ENCODE peak calls at places on chromosomes 12 and 14, in five cellular contexts. One of them, this sample, is unnamed.

GRCh38 chr12:62873116-62873825 is 61.7 kb downstream of the PPM1H start:
- DNase-seq in K562: no peak
- DNase-seq in tibial artery: no peak
- DNase-seq in left ventricle myocardium inferior: no peak
- DNase-seq in IMR-90: no peak
- DNase-seq in this sample: no peak

GRCh38 chr14:79802096-79802495 is 409.2 kb downstream of the DIO2 start:
- DNase-seq in K562: no peak
- DNase-seq in tibial artery: no peak
- DNase-seq in left ventricle myocardium inferior: no peak
- DNase-seq in IMR-90: no peak
- DNase-seq in this sample: no peak

GRCh38 chr12:92068441-92068840 is 77.2 kb downstream of the BTG1 start:
- DNase-seq in K562: no peak
- DNase-seq in tibial artery: no peak
- DNase-seq in left ventricle myocardium inferior: no peak
- DNase-seq in IMR-90: no peak
- DNase-seq in this sample: no peak

GRCh38 chr12:48988030-48988649 is 10.0 kb downstream of the WNT1 start:
- DNase-seq in K562: peak; percentile 80
- DNase-seq in tibial artery: no peak
- DNase-seq in left ventricle myocardium inferior: no peak
- DNase-seq in IMR-90: peak; percentile 37
- DNase-seq in this sample: peak; percentile 78

GRCh38 chr14:93986972-93987371 is 10.1 kb upstream of the CCDC197 start:
- DNase-seq in K562: no peak
- DNase-seq in tibial artery: no peak
- DNase-seq in left ventricle myocardium inferior: peak; percentile 69
- DNase-seq in IMR-90: no peak
- DNase-seq in this sample: peak; percentile 43

GRCh38 chr12:12819752-12820311 is 6.7 kb downstream of the DDX47 start:
- DNase-seq in K562: no peak
- DNase-seq in tibial artery: no peak
- DNase-seq in left ventricle myocardium inferior: no peak
- DNase-seq in IMR-90: peak; percentile 96
- DNase-seq in this sample: peak; percentile 65

GRCh38 chr12:89470741-89471504 is 53.7 kb downstream of the GALNT4 start:
- DNase-seq in K562: peak; percentile 44
- DNase-seq in tibial artery: no peak
- DNase-seq in left ventricle myocardium inferior: no peak
- DNase-seq in IMR-90: peak; percentile 68
- DNase-seq in this sample: peak; percentile 64

GRCh38 chr12:104387190-104387589 is 69.6 kb upstream of the CHST11 start:
- DNase-seq in K562: peak; percentile 37
- DNase-seq in tibial artery: no peak
- DNase-seq in left ventricle myocardium inferior: no peak
- DNase-seq in IMR-90: peak; percentile 20
- DNase-seq in this sample: peak; percentile 57

GRCh38 chr12:112564160-112564559 is 145.4 kb downstream of the PTPN11 start:
- DNase-seq in K562: peak; percentile 21
- DNase-seq in tibial artery: no peak
- DNase-seq in left ventricle myocardium inferior: no peak
- DNase-seq in IMR-90: no peak
- DNase-seq in this sample: no peak

GRCh38 chr14:76464856-76465255 is 88.9 kb downstream of the ESRRB start:
- DNase-seq in K562: no peak
- DNase-seq in tibial artery: no peak
- DNase-seq in left ventricle myocardium inferior: no peak
- DNase-seq in IMR-90: no peak
- DNase-seq in this sample: no peak

GRCh38 chr14:103118019-103118662 is 5.1 kb upstream of the TNFAIP2 start:
- DNase-seq in K562: no peak
- DNase-seq in tibial artery: peak; percentile 84
- DNase-seq in left ventricle myocardium inferior: peak; percentile 87
- DNase-seq in IMR-90: peak; percentile 35
- DNase-seq in this sample: peak; percentile 77

GRCh38 chr14:72559227-72559626 is 334.7 kb downstream of the DPF3 start:
- DNase-seq in K562: no peak
- DNase-seq in tibial artery: no peak
- DNase-seq in left ventricle myocardium inferior: no peak
- DNase-seq in IMR-90: no peak
- DNase-seq in this sample: no peak

GRCh38 chr14:67749341-67750110 is 47.8 kb downstream of the RDH12 start:
- DNase-seq in K562: no peak
- DNase-seq in tibial artery: no peak
- DNase-seq in left ventricle myocardium inferior: no peak
- DNase-seq in IMR-90: peak; percentile 7
- DNase-seq in this sample: peak; percentile 13

GRCh38 chr14:97336816-97337215 is 539.6 kb downstream of the VRK1 start:
- DNase-seq in K562: no peak
- DNase-seq in tibial artery: no peak
- DNase-seq in left ventricle myocardium inferior: no peak
- DNase-seq in IMR-90: no peak
- DNase-seq in this sample: no peak

GRCh38 chr14:32470161-32470705 is 141.1 kb downstream of the AKAP6 start:
- DNase-seq in K562: no peak
- DNase-seq in tibial artery: no peak
- DNase-seq in left ventricle myocardium inferior: no peak
- DNase-seq in IMR-90: peak; percentile 54
- DNase-seq in this sample: peak; percentile 59

GRCh38 chr12:72018036-72018435 is 79.4 kb downstream of the TPH2 start:
- DNase-seq in K562: no peak
- DNase-seq in tibial artery: no peak
- DNase-seq in left ventricle myocardium inferior: no peak
- DNase-seq in IMR-90: no peak
- DNase-seq in this sample: no peak

GRCh38 chr12:66740257-66740656 is 61.4 kb upstream of the GRIP1 start:
- DNase-seq in K562: no peak
- DNase-seq in tibial artery: no peak
- DNase-seq in left ventricle myocardium inferior: no peak
- DNase-seq in IMR-90: no peak
- DNase-seq in this sample: no peak

GRCh38 chr14:91361236-91361811 is 56.3 kb downstream of the CCDC88C start:
- DNase-seq in K562: no peak
- DNase-seq in tibial artery: no peak
- DNase-seq in left ventricle myocardium inferior: no peak
- DNase-seq in IMR-90: peak; percentile 34
- DNase-seq in this sample: no peak

GRCh38 chr14:61514006-61514830 is 181.1 kb upstream of the HIF1A start:
- DNase-seq in K562: no peak
- DNase-seq in tibial artery: no peak
- DNase-seq in left ventricle myocardium inferior: no peak
- DNase-seq in IMR-90: peak; percentile 37
- DNase-seq in this sample: peak; percentile 28

GRCh38 chr12:107778383-107779015 is 4.0 kb downstream of the ASCL4 start:
- DNase-seq in K562: no peak
- DNase-seq in tibial artery: no peak
- DNase-seq in left ventricle myocardium inferior: no peak
- DNase-seq in IMR-90: no peak
- DNase-seq in this sample: no peak

GRCh38 chr14:65104791-65105190 is 2.5 kb upstream of the MAX start:
- DNase-seq in K562: no peak
- DNase-seq in tibial artery: no peak
- DNase-seq in left ventricle myocardium inferior: no peak
- DNase-seq in IMR-90: no peak
- DNase-seq in this sample: no peak

GRCh38 chr14:65109357-65109756 is 7.0 kb upstream of the MAX start:
- DNase-seq in K562: no peak
- DNase-seq in tibial artery: no peak
- DNase-seq in left ventricle myocardium inferior: no peak
- DNase-seq in IMR-90: no peak
- DNase-seq in this sample: no peak

GRCh38 chr14:65106316-65106715 is 4.0 kb upstream of the MAX start:
- DNase-seq in K562: no peak
- DNase-seq in tibial artery: no peak
- DNase-seq in left ventricle myocardium inferior: no peak
- DNase-seq in IMR-90: no peak
- DNase-seq in this sample: no peak

GRCh38 chr14:65110525-65110924 is 8.2 kb upstream of the MAX start:
- DNase-seq in K562: no peak
- DNase-seq in tibial artery: no peak
- DNase-seq in left ventricle myocardium inferior: no peak
- DNase-seq in IMR-90: no peak
- DNase-seq in this sample: no peak

GRCh38 chr14:65107200-65107599 is 4.9 kb upstream of the MAX start:
- DNase-seq in K562: peak; percentile 16
- DNase-seq in tibial artery: no peak
- DNase-seq in left ventricle myocardium inferior: no peak
- DNase-seq in IMR-90: no peak
- DNase-seq in this sample: no peak
- H3K4me3 ChIP-seq in K562: no peak overlapping the region
- H3K4me3 ChIP-seq in tibial artery: no peak overlapping the region
- H3K4me3 ChIP-seq in left ventricle myocardium inferior: no peak overlapping the region
- H3K4me3 ChIP-seq in IMR-90: no peak overlapping the region
- H3K4me3 ChIP-seq in this sample: no peak overlapping the region

GRCh38 chr12:7091660-7092228 is 501 bp downstream of the C1R start:
- DNase-seq in K562: no peak
- DNase-seq in tibial artery: no peak
- DNase-seq in left ventricle myocardium inferior: peak; percentile 67
- DNase-seq in IMR-90: no peak
- DNase-seq in this sample: no peak

GRCh38 chr12:7093486-7093885 is 1.2 kb upstream of the C1R start:
- DNase-seq in K562: no peak
- DNase-seq in tibial artery: no peak
- DNase-seq in left ventricle myocardium inferior: no peak
- DNase-seq in IMR-90: no peak
- DNase-seq in this sample: no peak

GRCh38 chr12:7092229-7092985 is at the start of gene C1R:
- DNase-seq in K562: peak; percentile 59
- DNase-seq in tibial artery: peak; percentile 92
- DNase-seq in left ventricle myocardium inferior: peak; percentile 71
- DNase-seq in IMR-90: peak; percentile 92
- DNase-seq in this sample: peak; percentile 61

GRCh38 chr12:7093892-7094291 is 1.6 kb upstream of the C1R start:
- DNase-seq in K562: no peak
- DNase-seq in tibial artery: no peak
- DNase-seq in left ventricle myocardium inferior: no peak
- DNase-seq in IMR-90: no peak
- DNase-seq in this sample: no peak

GRCh38 chr12:7092986-7093460 is 778 bp upstream of the C1R start:
- DNase-seq in K562: no peak
- DNase-seq in tibial artery: no peak
- DNase-seq in left ventricle myocardium inferior: no peak
- DNase-seq in IMR-90: no peak
- DNase-seq in this sample: no peak
- H3K27ac ChIP-seq in K562: no peak overlapping the region
- H3K27ac ChIP-seq in tibial artery: peak overlapping the region; percentile 78
- H3K27ac ChIP-seq in left ventricle myocardium inferior: peak overlapping the region; percentile 74
- H3K27ac ChIP-seq in IMR-90: peak overlapping the region; percentile 71
- H3K27ac ChIP-seq in this sample: no peak overlapping the region

DNA sequence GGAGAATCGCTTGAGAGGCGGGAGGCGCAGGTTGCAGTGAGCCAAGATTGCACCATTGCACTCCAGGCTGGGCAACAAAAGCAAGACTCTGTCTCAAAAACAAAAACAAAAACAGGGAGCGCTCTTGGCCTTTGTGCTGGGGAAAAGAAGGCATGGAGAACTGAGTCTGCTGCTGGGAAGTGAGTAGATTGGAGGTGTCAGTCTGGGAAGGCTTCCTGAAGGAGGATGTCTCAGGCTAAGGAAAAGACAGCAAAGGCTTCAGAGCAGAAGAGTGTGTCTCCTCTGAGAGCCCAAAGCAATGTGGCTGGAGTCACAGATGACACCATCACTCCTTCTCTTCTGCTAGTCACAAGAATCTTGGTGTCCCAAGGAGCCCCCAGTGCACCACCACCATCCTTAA is 21.0 kb upstream of the KRT18 start:
- DNase-seq in K562: peak; percentile 7
- DNase-seq in tibial artery: no peak
- DNase-seq in left ventricle myocardium inferior: no peak
- DNase-seq in IMR-90: no peak
- DNase-seq in this sample: no peak
- H3K4me1 ChIP-seq in K562: peaks cover 48% of the 10 kb centered on the region
- H3K4me1 ChIP-seq in tibial artery: peaks cover 38% of the 10 kb centered on the region
- H3K4me1 ChIP-seq in left ventricle myocardium inferior: peaks cover 38% of the 10 kb centered on the region
- H3K4me1 ChIP-seq in IMR-90: peaks cover 27% of the 10 kb centered on the region
- H3K4me1 ChIP-seq in this sample: no peaks in the 10 kb centered on the region

GRCh38 chr12:1830981-1831930 is 10.9 kb downstream of the LRTM2 start:
- DNase-seq in K562: peak; percentile 64
- DNase-seq in tibial artery: no peak
- DNase-seq in left ventricle myocardium inferior: peak; percentile 33
- DNase-seq in IMR-90: peak; percentile 64
- DNase-seq in this sample: peak; percentile 94
- H3K4me3 ChIP-seq in K562: no peak overlapping the region
- H3K4me3 ChIP-seq in tibial artery: no peak overlapping the region
- H3K4me3 ChIP-seq in left ventricle myocardium inferior: no peak overlapping the region
- H3K4me3 ChIP-seq in IMR-90: no peak overlapping the region
- H3K4me3 ChIP-seq in this sample: no peak overlapping the region

DNA sequence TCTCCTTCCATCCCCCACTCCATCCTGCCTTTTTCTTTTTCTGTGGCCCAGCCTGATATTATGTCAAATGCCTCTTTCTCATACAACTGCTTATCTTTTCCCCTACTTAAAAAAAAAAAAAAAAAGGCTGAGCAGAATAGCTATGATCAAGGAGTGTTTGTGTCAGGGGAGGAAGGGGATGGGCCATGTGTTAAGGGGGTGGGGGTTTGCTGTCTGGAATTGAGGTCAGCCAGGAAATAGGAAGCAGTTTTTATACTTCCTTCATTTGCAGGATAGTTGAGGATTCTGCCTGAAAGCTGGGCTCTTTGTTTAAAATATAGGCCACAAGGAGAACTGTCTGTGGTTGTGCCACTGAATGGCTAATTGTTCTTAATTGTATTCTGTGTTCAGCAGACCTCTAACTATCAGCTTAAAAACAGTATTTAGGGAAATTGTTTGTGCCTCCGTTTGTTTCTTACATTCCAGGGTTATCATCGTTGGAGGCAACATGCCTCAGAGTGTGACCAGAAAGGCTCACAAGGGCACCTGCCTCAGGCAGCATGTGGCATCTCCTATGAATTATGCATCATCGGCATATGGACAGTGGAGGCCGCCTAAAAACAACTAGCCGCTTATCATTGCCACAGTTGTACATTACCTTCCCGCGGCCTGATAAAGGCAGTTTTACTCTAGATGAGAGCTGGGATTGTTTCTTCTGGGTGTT is 95.9 kb downstream of the SRGAP1 start:
- DNase-seq in K562: no peak
- DNase-seq in tibial artery: no peak
- DNase-seq in left ventricle myocardium inferior: no peak
- DNase-seq in IMR-90: no peak
- DNase-seq in this sample: peak; percentile 67
- H3K27ac ChIP-seq in K562: no peak overlapping the region
- H3K27ac ChIP-seq in tibial artery: no peak overlapping the region
- H3K27ac ChIP-seq in left ventricle myocardium inferior: peak overlapping the region; percentile 53
- H3K27ac ChIP-seq in IMR-90: no peak overlapping the region
- H3K27ac ChIP-seq in this sample: peak overlapping the region; percentile 39

DNA sequence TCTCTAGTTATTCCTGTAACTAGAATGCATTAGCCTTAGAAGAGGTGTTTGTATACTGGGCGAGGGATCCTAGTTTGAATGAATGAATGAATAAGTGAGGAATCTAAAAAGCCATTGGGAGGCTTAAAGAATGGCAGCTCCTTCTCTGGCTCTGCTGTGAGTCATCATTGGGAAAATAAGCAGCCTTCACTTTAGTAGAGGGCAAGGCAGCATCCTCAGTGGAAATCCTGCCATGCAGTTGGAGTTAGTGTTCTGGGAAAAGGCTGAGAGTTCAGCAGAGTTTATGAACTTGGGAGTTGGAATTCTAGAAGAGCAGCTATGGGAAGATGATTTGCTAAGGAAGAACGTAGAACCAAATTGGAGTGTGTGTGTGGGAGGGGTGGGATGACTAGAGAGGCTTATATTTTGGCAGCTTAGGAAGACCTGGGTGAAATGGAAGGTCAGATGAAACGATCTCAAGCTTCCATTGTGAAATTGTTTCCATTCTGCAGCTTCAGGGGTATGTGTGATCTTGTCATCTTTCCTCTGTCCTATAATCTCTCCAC is 120.8 kb downstream of the PTCSC3 start:
- DNase-seq in K562: no peak
- DNase-seq in tibial artery: no peak
- DNase-seq in left ventricle myocardium inferior: no peak
- DNase-seq in IMR-90: no peak
- DNase-seq in this sample: no peak
- H3K4me1 ChIP-seq in K562: no peaks in the 10 kb centered on the region
- H3K4me1 ChIP-seq in tibial artery: no peaks in the 10 kb centered on the region
- H3K4me1 ChIP-seq in left ventricle myocardium inferior: no peaks in the 10 kb centered on the region
- H3K4me1 ChIP-seq in IMR-90: no peaks in the 10 kb centered on the region
- H3K4me1 ChIP-seq in this sample: no peaks in the 10 kb centered on the region

This sample was measured in SJCRH30.